ENCODE peak calls at places on chromosomes 2 and 18, in seven cellular contexts. Z is ELR; J is putamen; E is islet precursor cell; Y is NCI-H2029; V is T-helper 2 cell; P is stimulated activated CD4-positive, alpha-beta T cell treated with anti-CD3 and anti-CD28 coated beads, Interleukin-2, amount 100 ng/mL, for 4 hours. D is an unnamed sample.
A peak's percentile ranks its signal among the peaks of the same experiment; 100 is the strongest.

GRCh38 chr2:169363570-169364150 is 1.3 kb upstream of the LRP2 start:
- DNase-seq in P (no peak), Z (no peak), Y (no peak), J (no peak), E (peak; percentile 83), V (peak; percentile 72), D (peak; percentile 11)

GRCh38 chr2:227411320-227411989 is 23.7 kb upstream of the SCYGR1 start:
- DNase-seq in V (peak; percentile 68), Z (peak; percentile 61), E (peak; percentile 70), P (peak; percentile 59), Y (no peak), J (no peak), D (no peak)

GRCh38 chr2:127659408-127660290 is 13.7 kb downstream of the GPR17 start:
- DNase-seq in P (no peak), Z (no peak), V (no peak), E (no peak), Y (no peak), J (no peak), D (no peak)

GRCh38 chr2:238231251-238231793 is 8.5 kb downstream of the HES6 start:
- DNase-seq in Y (no peak), Z (peak; percentile 24), E (peak; percentile 79), P (peak; percentile 69), V (peak; percentile 81), J (peak; percentile 59), D (no peak)

GRCh38 chr18:68275616-68276015 is 439.3 kb downstream of the TMX3 start:
- DNase-seq in J (no peak), P (no peak), V (no peak), E (peak; percentile 59), Y (no peak), Z (peak; percentile 89), D (no peak)

GRCh38 chr2:54720563-54720962 is 2.9 kb upstream of the EML6 start:
- DNase-seq in V (no peak), Z (no peak), Y (no peak), E (no peak), P (no peak), J (no peak), D (no peak)

GRCh38 chr2:132438650-132439030 is 22.0 kb downstream of the GPR39 start:
- DNase-seq in Y (no peak), Z (peak; percentile 99), P (no peak), J (no peak), E (peak; percentile 89), V (no peak), D (no peak)

GRCh38 chr2:173568054-173568453 is 213.4 kb downstream of the CDCA7 start:
- DNase-seq in V (no peak), E (no peak), Y (no peak), P (no peak), J (no peak), Z (peak; percentile 39), D (no peak)

GRCh38 chr2:24353933-24354332 is 6.4 kb downstream of the ITSN2 start:
- DNase-seq in V (no peak), J (no peak), P (no peak), Y (no peak), E (no peak), Z (no peak), D (peak; percentile 15)

GRCh38 chr18:9753863-9754262 is 45.8 kb downstream of the RAB31 start:
- DNase-seq in Y (no peak), P (no peak), V (no peak), E (peak; percentile 29), Z (peak; percentile 40), J (no peak), D (no peak)

GRCh38 chr2:6011871-6012380 is 319.7 kb downstream of the SOX11 start:
- DNase-seq in P (no peak), Y (no peak), Z (no peak), V (no peak), J (no peak), E (peak; percentile 65), D (peak; percentile 56)

GRCh38 chr2:204140258-204140657 is 203.7 kb downstream of the ICOS start:
- DNase-seq in J (no peak), Y (no peak), V (no peak), P (no peak), E (no peak), Z (no peak), D (no peak)

GRCh38 chr2:85753525-85754312 is at the start of gene ATOH8:
- DNase-seq in Y (peak; percentile 84), V (peak; percentile 37), Z (peak; percentile 70), E (peak; percentile 76), P (no peak), J (peak; percentile 65), D (no peak)

GRCh38 chr2:8546319-8547283 is 135.3 kb upstream of the ID2 start:
- DNase-seq in Z (no peak), Y (no peak), E (peak; percentile 51), J (no peak), P (peak; percentile 38), V (no peak), D (no peak)

GRCh38 chr2:63792523-63792922 is 49.2 kb upstream of the UGP2 start:
- DNase-seq in Z (peak; percentile 97), V (peak; percentile 4), J (no peak), Y (no peak), P (no peak), E (peak; percentile 74), D (no peak)

GRCh38 chr2:221465776-221466175 is 106.3 kb downstream of the EPHA4 start:
- DNase-seq in V (peak; percentile 50), J (no peak), Y (no peak), P (no peak), Z (no peak), E (no peak), D (no peak)

GRCh38 chr2:47221039-47221438 is 65.9 kb upstream of the STPG4 start:
- DNase-seq in V (no peak), Y (no peak), P (no peak), Z (peak; percentile 96), J (no peak), E (peak; percentile 77), D (no peak)

GRCh38 chr2:208195477-208195876 is 5.6 kb upstream of the C2orf80 start:
- DNase-seq in E (no peak), P (no peak), Z (no peak), Y (no peak), J (no peak), V (no peak), D (no peak)

GRCh38 chr2:231280861-231281260 is 82.4 kb downstream of the ARMC9 start:
- DNase-seq in E (no peak), Y (no peak), Z (no peak), J (no peak), P (no peak), V (no peak), D (no peak)

GRCh38 chr2:230887361-230887760 is 22.6 kb downstream of the ITM2C start:
- DNase-seq in V (no peak), Z (no peak), Y (no peak), E (no peak), J (no peak), P (no peak), D (no peak)

GRCh38 chr18:8974279-8974678 is 128.2 kb upstream of the NDUFV2 start:
- DNase-seq in Y (no peak), P (no peak), E (no peak), V (no peak), Z (no peak), J (no peak), D (no peak)

GRCh38 chr2:51866361-51866760 is 834.4 kb upstream of the NRXN1 start:
- DNase-seq in Y (no peak), P (no peak), E (no peak), V (no peak), J (no peak), Z (peak; percentile 1), D (no peak)

GRCh38 chr2:207502799-207503198 is 27.0 kb upstream of the CREB1 start:
- DNase-seq in Y (no peak), J (no peak), V (no peak), E (no peak), Z (no peak), P (no peak), D (no peak)

GRCh38 chr2:170530284-170530745 is 184.8 kb upstream of the SP5 start:
- DNase-seq in Y (peak; percentile 91), J (no peak), V (no peak), E (peak; percentile 69), P (no peak), Z (peak; percentile 8), D (no peak)

GRCh38 chr2:222238072-222238471 is 60.7 kb downstream of the PAX3 start:
- DNase-seq in V (no peak), Y (no peak), J (no peak), Z (no peak), P (no peak), E (no peak), D (no peak)

GRCh38 chr2:953975-954686 is 3.5 kb downstream of the SNTG2 start:
- DNase-seq in P (no peak), V (no peak), E (no peak), Y (peak; percentile 29), J (no peak), Z (peak; percentile 10), D (no peak)

GRCh38 chr2:212732860-212733259 is 194.3 kb upstream of the ERBB4 start:
- DNase-seq in E (no peak), Z (no peak), Y (no peak), P (no peak), J (no peak), V (peak; percentile 25), D (no peak)

GRCh38 chr2:132415256-132416079 is 1.1 kb upstream of the GPR39 start:
- DNase-seq in P (no peak), E (no peak), J (peak; percentile 6), V (no peak), Y (no peak), Z (peak; percentile 49), D (no peak)

GRCh38 chr18:11859903-11860407 is 8.7 kb downstream of the CHMP1B start:
- DNase-seq in Y (no peak), E (peak; percentile 93), Z (peak; percentile 94), V (peak; percentile 8), J (no peak), P (no peak), D (no peak)

GRCh38 chr2:173075781-173076556 is at the start of gene MAP3K20:
- DNase-seq in V (peak; percentile 76), J (peak; percentile 42), E (peak; percentile 75), P (peak; percentile 9), Z (peak; percentile 84), Y (peak; percentile 40), D (peak; percentile 52)

GRCh38 chr2:12006841-12007240 is 260.4 kb downstream of the LPIN1 start:
- DNase-seq in J (no peak), E (peak; percentile 90), Y (no peak), Z (peak; percentile 51), P (no peak), V (no peak), D (no peak)

D was measured in SK-N-DZ.